ENCODE peak calls at places on chromosomes 5 and 9, in nine cellular contexts. U, F, D, E, N, Z, V, I and W are unnamed samples.

GRCh38 chr5:139742173-139742903 is 53.3 kb upstream of the PSD2 start:
- DNase-seq in D (no peak), E (no peak), I (no peak), F (no peak), V (no peak), Z (no peak), N (no peak), U (no peak), W (no peak)

GRCh38 chr5:66810747-66811355 is 214.7 kb downstream of the MAST4 start:
- DNase-seq in F (no peak), D (no peak), Z (no peak), N (no peak), U (no peak), E (no peak), V (no peak), I (no peak), W (no peak)

GRCh38 chr5:132065351-132065937 is 5.0 kb downstream of the IL3 start:
- DNase-seq in E (peak; percentile 56), N (peak; percentile 73), U (peak; percentile 55), D (peak; percentile 38), F (peak; percentile 30), I (peak; percentile 55), V (no peak), Z (no peak), W (peak; percentile 72)

GRCh38 chr5:35313296-35313695 is 83.0 kb upstream of the PRLR start:
- DNase-seq in F (peak; percentile 33), V (no peak), D (no peak), Z (no peak), I (no peak), U (no peak), N (no peak), E (no peak), W (no peak)

GRCh38 chr5:173625686-173626500 is 9.4 kb upstream of the BOD1 start:
- DNase-seq in F (no peak), E (no peak), I (no peak), N (no peak), U (no peak), D (no peak), V (no peak), Z (no peak), W (no peak)

GRCh38 chr9:107246259-107247254 is 36.5 kb upstream of the RAD23B start:
- DNase-seq in Z (no peak), D (no peak), I (no peak), U (peak; percentile 27), V (no peak), E (no peak), N (peak; percentile 21), F (no peak), W (no peak)

GRCh38 chr9:90331826-90332575 is 310.6 kb downstream of the DIRAS2 start:
- DNase-seq in D (no peak), F (no peak), V (no peak), Z (no peak), U (no peak), N (no peak), I (no peak), E (no peak), W (no peak)

GRCh38 chr5:113283558-113283957 is 151.2 kb downstream of the TSSK1B start:
- DNase-seq in I (no peak), E (no peak), D (peak; percentile 33), V (no peak), N (no peak), F (no peak), Z (no peak), U (no peak), W (no peak)

GRCh38 chr9:33843312-33843950 is 26.5 kb downstream of the UBE2R2 start:
- DNase-seq in Z (no peak), F (no peak), N (no peak), U (no peak), D (no peak), E (no peak), I (no peak), V (no peak), W (no peak)

GRCh38 chr5:171984748-171985419 is 21.6 kb downstream of the FBXW11 start:
- DNase-seq in E (no peak), I (no peak), Z (peak; percentile 57), U (peak; percentile 46), V (no peak), F (peak; percentile 94), D (peak; percentile 22), N (no peak), W (peak; percentile 35)

GRCh38 chr5:83049370-83049863 is 27.8 kb downstream of the TMEM167A start:
- DNase-seq in U (no peak), Z (no peak), V (no peak), I (no peak), N (no peak), F (no peak), E (no peak), D (no peak), W (no peak)

GRCh38 chr5:52706775-52707174 is 80.9 kb upstream of the ITGA1 start:
- DNase-seq in V (no peak), F (no peak), U (no peak), I (no peak), D (no peak), N (no peak), E (no peak), Z (no peak), W (no peak)

GRCh38 chr9:83432104-83432627 is 106.0 kb downstream of the FRMD3 start:
- DNase-seq in I (peak; percentile 78), F (no peak), U (no peak), E (no peak), D (peak; percentile 60), Z (no peak), V (no peak), N (no peak), W (no peak)

GRCh38 chr5:72402959-72403628 is 82.9 kb downstream of the PTCD2 start:
- DNase-seq in N (no peak), U (no peak), I (no peak), F (no peak), V (no peak), E (no peak), D (no peak), Z (no peak), W (no peak)

GRCh38 chr9:6764570-6765334 is 7.0 kb downstream of the KDM4C start:
- DNase-seq in U (no peak), I (no peak), V (no peak), N (no peak), F (no peak), E (no peak), Z (no peak), D (no peak), W (no peak)

GRCh38 chr5:174273325-174273724 is 227.8 kb downstream of the NSG2 start:
- DNase-seq in U (no peak), F (no peak), N (no peak), V (no peak), D (no peak), I (no peak), E (no peak), Z (no peak), W (no peak)

GRCh38 chr5:5078009-5078897 is 61.9 kb upstream of the ADAMTS16 start:
- DNase-seq in U (no peak), F (peak; percentile 4), D (no peak), I (no peak), Z (no peak), N (no peak), E (no peak), V (no peak), W (no peak)